ENCODE peak calls at places on chromosomes 4 and X, in eight cellular contexts. Q is GM23338; F is IMR-90; A is Peyer's patch; X is Caco-2; U is psoas muscle; I is CD4-positive, CD25-positive, alpha-beta regulatory T cell; K is left ventricle myocardium inferior. R is an unnamed sample. For H3K4me1, the result is how much of the 10 kb centered on the place peaks cover.

GRCh38 chr4:118898684-118899138 is 10.1 kb downstream of the SYNPO2 start:
- DNase-seq in Q (no peak), F (no peak), A (no peak), X (no peak), U (peak), I (no peak), K (peak), R (peak)

GRCh38 chrX:126485371-126485770 is 67.2 kb downstream of the DCAF12L1 start:
- DNase-seq in Q (no peak), F (no peak), A (no peak), X (no peak), U (no peak), I (no peak), K (no peak), R (no peak)

GRCh38 chr4:183098080-183098722 is 856 bp upstream of the WWC2 start:
- DNase-seq in Q (peak), F (peak), A (peak), X (peak), U (peak), I (no peak), K (peak), R (peak)

GRCh38 chrX:135420831-135421230 is 913 bp upstream of the SMIM10L2A start:
- DNase-seq in Q (no peak), F (no peak), A (no peak), X (no peak), U (no peak), I (no peak), K (no peak), R (no peak)

GRCh38 chr4:78799551-78800495 is 23.7 kb downstream of the BMP2K start:
- DNase-seq in Q (no peak), F (no peak), A (no peak), X (no peak), U (no peak), I (no peak), K (no peak), R (no peak)

GRCh38 chr4:104128031-104128849 is 366.5 kb downstream of the CXXC4 start:
- DNase-seq in Q (no peak), F (no peak), A (no peak), X (no peak), U (no peak), I (no peak), K (no peak), R (no peak)

GRCh38 chr4:8506373-8507250 is 66.0 kb downstream of the TRMT44 start:
- DNase-seq in Q (peak), F (peak), A (no peak), X (no peak), U (peak), I (no peak), K (peak), R (peak)

GRCh38 chr4:56530269-56531148 is 24.9 kb downstream of the ARL9 start:
- DNase-seq in Q (peak), F (peak), A (peak), X (peak), U (peak), I (peak), K (peak), R (peak)

GRCh38 chrX:32185160-32185559 is 1026.2 kb downstream of the DMD start:
- DNase-seq in Q (no peak), F (no peak), A (no peak), X (peak), U (no peak), I (no peak), K (no peak), R (no peak)

GRCh38 chr4:123415977-123416376 is 19.4 kb downstream of the SPRY1 start:
- DNase-seq in Q (no peak), F (peak), A (no peak), X (no peak), U (no peak), I (no peak), K (no peak), R (no peak)

GRCh38 chr4:4202510-4202909 is 24.2 kb downstream of the OTOP1 start:
- DNase-seq in Q (no peak), F (no peak), A (no peak), X (no peak), U (no peak), I (no peak), K (no peak), R (no peak)

GRCh38 chr4:168631241-168632151 is 134.6 kb downstream of the PALLD start:
- DNase-seq in Q (peak), F (peak), A (peak), X (peak), U (peak), I (no peak), K (peak), R (peak)

GRCh38 chr4:117800636-117801035 is 233.7 kb upstream of the NDST3 start:
- DNase-seq in Q (no peak), F (no peak), A (no peak), X (no peak), U (no peak), I (no peak), K (no peak), R (no peak)

GRCh38 chr4:184343400-184344177 is 125.9 kb upstream of the ENPP6 start:
- DNase-seq in Q (peak), F (peak), A (peak), X (peak), U (peak), I (peak), K (peak), R (peak)

GRCh38 chr4:97662133-97662532 is 481.1 kb downstream of the STPG2 start:
- DNase-seq in Q (no peak), F (no peak), A (no peak), X (no peak), U (no peak), I (no peak), K (no peak), R (no peak)

GRCh38 chr4:27921236-27921635 is 1060.6 kb downstream of the STIM2 start:
- DNase-seq in Q (no peak), F (peak), A (no peak), X (no peak), U (no peak), I (no peak), K (no peak), R (no peak)

GRCh38 chr4:61785766-61786165 is 585.6 kb downstream of the ADGRL3 start:
- DNase-seq in Q (no peak), F (no peak), A (no peak), X (no peak), U (no peak), I (no peak), K (no peak), R (no peak)

GRCh38 chrX:15173411-15173810 is 96.5 kb downstream of the ASB9 start:
- DNase-seq in Q (no peak), F (no peak), A (no peak), X (no peak), U (no peak), I (no peak), K (no peak), R (no peak)

GRCh38 chr4:101993002-101993840 is 202.7 kb downstream of the BANK1 start:
- DNase-seq in Q (no peak), F (no peak), A (no peak), X (no peak), U (no peak), I (no peak), K (no peak), R (no peak)

GRCh38 chr4:139951051-139951450 is 202.9 kb downstream of the MAML3 start:
- DNase-seq in Q (no peak), F (no peak), A (no peak), X (no peak), U (no peak), I (no peak), K (no peak), R (no peak)

GRCh38 chrX:78092296-78092695 is 11.8 kb upstream of the PGK1 start:
- DNase-seq in Q (peak), F (peak), A (no peak), X (peak), U (no peak), I (no peak), K (no peak), R (no peak)

GRCh38 chr4:153488006-153488718 is 22.0 kb downstream of the TMEM131L start:
- DNase-seq in Q (no peak), F (peak), A (no peak), X (no peak), U (no peak), I (peak), K (no peak), R (no peak)

GRCh38 chr4:153486281-153487151 is 20.4 kb downstream of the TMEM131L start:
- DNase-seq in Q (peak), F (peak), A (no peak), X (peak), U (no peak), I (no peak), K (no peak), R (peak)

GRCh38 chr4:153485860-153486259 is 19.7 kb downstream of the TMEM131L start:
- DNase-seq in Q (no peak), F (no peak), A (no peak), X (no peak), U (no peak), I (no peak), K (no peak), R (no peak)

GRCh38 chr4:153483432-153484418 is 17.6 kb downstream of the TMEM131L start:
- DNase-seq in Q (no peak), F (peak), A (no peak), X (no peak), U (no peak), I (no peak), K (no peak), R (no peak)

DNA sequence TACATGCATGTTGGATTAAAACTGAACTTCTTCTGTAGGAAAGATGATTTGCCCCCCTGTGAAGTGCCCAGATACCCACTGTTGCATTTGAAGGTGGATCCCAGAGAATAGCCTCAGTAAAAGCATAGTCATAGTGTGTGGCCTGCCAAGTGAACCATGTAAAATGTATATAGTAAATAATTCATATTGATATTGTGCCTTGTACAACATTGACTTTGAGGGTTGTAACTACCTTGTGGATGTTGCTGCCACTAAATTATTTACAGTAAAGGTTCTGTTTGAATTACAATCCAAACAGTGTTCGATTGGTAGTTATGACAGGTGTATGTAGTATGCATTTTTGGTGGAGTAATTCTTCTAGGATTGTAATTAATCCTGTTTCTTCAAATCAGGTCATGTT is 19.2 kb downstream of the TMEM131L start:
- DNase-seq in Q (no peak), F (no peak), A (no peak), X (no peak), U (no peak), I (no peak), K (no peak), R (no peak)
- H3K4me1 ChIP-seq in Q (under half), F (under half), A (under half), X (under half), U (half or more), I (half or more), K (half or more), R (under half)

DNA sequence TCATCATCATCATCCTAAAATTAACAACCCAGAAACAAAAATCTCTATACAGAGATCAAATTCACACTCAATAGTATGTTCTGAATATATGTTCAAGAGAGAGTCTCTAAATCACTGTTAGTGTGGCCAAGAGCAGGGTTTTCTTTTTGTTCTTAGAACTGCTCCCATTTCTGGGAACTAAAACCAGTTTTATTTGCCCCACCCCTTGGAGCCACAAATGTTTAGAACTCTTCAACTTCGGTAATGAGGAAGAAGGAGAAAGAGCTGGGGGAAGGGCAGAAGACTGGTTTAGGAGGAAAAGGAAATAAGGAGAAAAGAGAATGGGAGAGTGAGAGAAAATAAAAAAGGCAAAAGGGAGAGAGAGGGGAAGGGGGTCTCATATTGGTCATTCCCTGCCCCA is 32.3 kb downstream of the CYBB start:
- DNase-seq in Q (no peak), F (no peak), A (no peak), X (no peak), U (no peak), I (no peak), K (no peak), R (no peak)
- H3K4me1 ChIP-seq in Q (under half), F (under half), A (under half), X (under half), U (under half), I (under half), K (under half), R (under half)

DNA sequence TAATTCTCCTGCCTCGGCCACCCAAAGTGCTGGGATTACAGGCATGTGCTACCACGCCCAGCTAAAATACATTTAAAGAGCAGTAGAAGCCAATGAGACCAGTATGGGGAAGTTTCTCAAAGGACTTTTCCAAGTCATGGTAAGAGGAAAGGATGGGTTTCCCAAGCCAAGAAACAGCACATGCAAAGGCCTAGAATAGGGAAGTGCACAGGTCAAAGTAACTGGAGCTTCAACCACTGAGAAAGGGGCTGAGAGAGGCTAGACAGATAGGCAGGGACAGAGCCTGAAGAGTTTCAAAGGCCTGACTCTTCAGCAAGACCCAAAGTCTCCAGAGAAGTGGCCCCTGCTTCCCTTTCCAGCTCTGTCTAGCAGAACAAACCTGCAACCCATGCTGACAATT is 162.1 kb downstream of the CORIN start:
- DNase-seq in Q (no peak), F (no peak), A (no peak), X (no peak), U (no peak), I (no peak), K (no peak), R (no peak)
- H3K4me1 ChIP-seq in Q (under half), F (under half), A (under half), X (under half), U (under half), I (under half), K (under half), R (under half)

DNA sequence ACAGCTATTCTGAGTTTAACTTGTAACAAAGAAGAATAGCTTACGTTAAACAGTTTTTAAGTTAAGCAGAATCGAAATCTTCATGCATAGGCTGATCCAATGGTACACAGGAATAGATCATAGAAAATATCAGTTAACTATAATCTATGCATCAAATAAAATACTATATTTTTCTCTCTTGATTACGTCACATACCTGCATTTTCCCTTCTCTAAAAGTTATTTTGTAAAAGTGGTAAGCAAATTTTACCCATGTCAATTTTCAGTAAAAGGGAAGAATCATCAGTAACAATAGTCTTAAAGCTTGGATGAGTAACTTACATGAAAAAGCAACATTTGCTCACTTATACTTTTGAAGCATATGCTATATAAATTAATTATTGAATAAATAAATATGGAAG is 692.4 kb downstream of the FAT4 start:
- DNase-seq in Q (no peak), F (no peak), A (no peak), X (no peak), U (no peak), I (no peak), K (no peak), R (no peak)
- H3K4me1 ChIP-seq in Q (under half), F (under half), A (under half), X (under half), U (under half), I (under half), K (under half), R (under half)

GRCh38 chr4:1770245-1770644 is 22.8 kb upstream of the FGFR3 start:
- DNase-seq in Q (no peak), F (no peak), A (no peak), X (no peak), U (no peak), I (no peak), K (no peak), R (no peak)
- H3K4me1 ChIP-seq in Q (under half), F (under half), A (under half), X (half or more), U (under half), I (under half), K (under half), R (under half)

GRCh38 chr4:75512336-75513211 is 1.6 kb downstream of the RCHY1 start:
- DNase-seq in Q (no peak), F (peak), A (no peak), X (peak), U (no peak), I (no peak), K (no peak), R (no peak)

GRCh38 chr4:75514949-75515612 is 808 bp downstream of the THAP6 start:
- DNase-seq in Q (no peak), F (no peak), A (no peak), X (no peak), U (no peak), I (peak), K (no peak), R (no peak)

GRCh38 chr4:75513529-75514130 is 573 bp downstream of the RCHY1 start:
- DNase-seq in Q (no peak), F (peak), A (no peak), X (no peak), U (no peak), I (no peak), K (no peak), R (no peak)

GRCh38 chr4:75516144-75516543 is 1.9 kb downstream of the THAP6 start:
- DNase-seq in Q (no peak), F (no peak), A (no peak), X (no peak), U (no peak), I (no peak), K (no peak), R (no peak)

DNA sequence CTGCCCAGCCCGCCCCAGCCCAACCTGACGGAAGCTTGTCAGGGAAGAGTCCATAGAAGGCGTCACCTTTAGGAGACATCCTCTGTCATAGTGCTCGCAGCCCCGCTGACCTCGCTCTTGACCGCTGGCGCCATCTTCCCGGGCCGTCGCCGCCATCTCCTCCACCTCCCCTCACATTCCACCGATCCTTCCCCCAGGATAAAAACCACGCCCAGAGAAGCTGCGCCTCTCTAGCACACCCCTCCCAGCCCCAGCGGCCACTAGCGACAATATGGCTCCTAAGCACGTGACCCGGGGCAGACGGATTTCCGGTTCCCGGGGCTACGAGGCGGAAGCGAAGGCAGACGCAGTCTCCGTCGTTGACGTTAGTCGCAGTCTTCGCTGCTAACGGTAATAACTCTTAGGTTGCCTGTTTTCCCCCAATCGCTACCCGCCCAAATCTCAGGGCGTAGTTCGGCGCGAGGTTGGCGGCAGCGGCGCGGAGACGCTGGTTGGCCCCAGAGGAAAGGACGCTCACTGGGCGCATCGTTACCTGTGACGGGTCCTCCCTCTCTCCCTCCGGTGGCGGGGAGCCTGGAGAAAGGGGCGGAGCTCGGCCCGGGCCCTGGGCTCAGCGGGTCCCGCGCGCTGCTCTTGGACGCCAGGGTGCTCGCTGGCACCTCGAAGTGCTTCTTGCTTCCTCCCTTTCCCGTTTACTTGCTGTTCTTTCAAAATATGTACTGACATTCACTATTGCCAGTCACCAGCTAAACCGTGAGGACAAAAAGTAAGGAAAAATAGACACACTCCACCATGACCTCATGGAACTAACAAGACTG is at the start of the genes RCHY1 and THAP6:
- DNase-seq in Q (peak), F (peak), A (peak), X (peak), U (peak), I (peak), K (peak), R (peak)
- H3K4me1 ChIP-seq in Q (under half), F (under half), A (under half), X (under half), U (under half), I (half or more), K (half or more), R (under half)